ENCODE peak calls at places on chromosome 13, in five cellular contexts. G is HFF-Myc; U is omental fat pad; N is NCI-H1105 treated with DMSO at 0.1 percent for 48 hours; K is activated CD4-positive, alpha-beta memory T cell treated with anti-CD3 and anti-CD28 coated beads, Interleukin-2, amount 10 ng/mL, durations not matched to agents 7 days and 5 days. Q is an unnamed sample.

GRCh38 chr13:102045713-102046112 is 356.1 kb downstream of the FGF14 start:
- DNase-seq in U (no peak), N (peak; percentile 69), G (no peak), K (no peak), Q (no peak)

GRCh38 chr13:73058432-73058740 is 419 bp upstream of the KLF5 start:
- DNase-seq in U (no peak), G (no peak), N (no peak), K (no peak), Q (no peak)

GRCh38 chr13:23660249-23660648 is 90.0 kb downstream of the TNFRSF19 start:
- DNase-seq in U (no peak), K (no peak), N (no peak), G (no peak), Q (no peak)

GRCh38 chr13:99749627-99750026 is 221.9 kb downstream of the ZIC5 start:
- DNase-seq in K (no peak), G (no peak), N (no peak), U (no peak), Q (no peak)

GRCh38 chr13:20796791-20797513 is 23.2 kb upstream of the EEF1AKMT1 start:
- DNase-seq in N (no peak), K (no peak), U (no peak), G (no peak), Q (no peak)

GRCh38 chr13:107234315-107234714 is 666.4 kb upstream of the ARGLU1 start:
- DNase-seq in G (no peak), N (no peak), K (no peak), U (no peak), Q (no peak)

GRCh38 chr13:109655206-109655600 is 131.2 kb downstream of the IRS2 start:
- DNase-seq in G (no peak), U (no peak), K (no peak), N (no peak), Q (no peak)

GRCh38 chr13:105991622-105992254 is 543.7 kb downstream of the EFNB2 start:
- DNase-seq in N (no peak), U (no peak), K (no peak), G (no peak), Q (peak; percentile 26)

GRCh38 chr13:21458457-21458815 is 667 bp downstream of the ZDHHC20 start:
- DNase-seq in G (no peak), N (peak; percentile 44), K (peak; percentile 63), U (no peak), Q (peak; percentile 18)

GRCh38 chr13:28375250-28375930 is 119.5 kb downstream of the FLT1 start:
- DNase-seq in K (no peak), N (no peak), U (no peak), G (no peak), Q (no peak)

GRCh38 chr13:99027260-99027659 is 49.4 kb upstream of the DOCK9 start:
- DNase-seq in N (no peak), K (peak; percentile 60), G (no peak), U (no peak), Q (no peak)

GRCh38 chr13:59691501-59692066 is 472.1 kb downstream of the DIAPH3 start:
- DNase-seq in N (no peak), K (no peak), U (no peak), G (no peak), Q (no peak)

GRCh38 chr13:64855506-64855905 is 2374.6 kb downstream of the PCDH9 start:
- DNase-seq in G (peak; percentile 55), U (no peak), N (peak; percentile 33), K (no peak), Q (no peak)

GRCh38 chr13:39676315-39676876 is 20.9 kb downstream of the COG6 start:
- DNase-seq in U (no peak), N (peak; percentile 45), K (no peak), G (no peak), Q (no peak)

GRCh38 chr13:51681037-51681678 is 96.9 kb downstream of the WDFY2 start:
- DNase-seq in N (no peak), K (no peak), G (peak; percentile 24), U (no peak), Q (no peak)

GRCh38 chr13:71758823-71759222 is 108.2 kb downstream of the DACH1 start:
- DNase-seq in U (no peak), G (no peak), N (peak; percentile 38), K (no peak), Q (no peak)

GRCh38 chr13:46184277-46184699 is 2.3 kb upstream of the LCP1 start:
- DNase-seq in K (peak; percentile 85), G (no peak), U (no peak), N (no peak), Q (peak; percentile 55)

GRCh38 chr13:38957794-38958592 is 32.6 kb downstream of the STOML3 start:
- DNase-seq in K (no peak), U (no peak), G (no peak), N (no peak), Q (no peak)

Q was measured in tibial nerve.